ENCODE peak calls at places on chromosomes 3 and 15, in five cellular contexts. One of them, this sample, is unnamed.

GRCh38 chr15:71115567-71116351 is 488 bp downstream of the THSD4 start:
- DNase-seq in stimulated activated CD4-positive, alpha-beta T cell treated with anti-CD3 and anti-CD28 coated beads, Interleukin-4, amount 100 ng/mL, for 1 hour: no peak
- DNase-seq in left colon: peak; percentile 74
- DNase-seq in SJSA1: peak; percentile 66
- DNase-seq in foreskin fibroblast: peak; percentile 71
- DNase-seq in this sample: no peak

GRCh38 chr3:175659951-175660350 is 800.8 kb downstream of the NAALADL2 start:
- DNase-seq in left colon: no peak
- DNase-seq in stimulated activated CD4-positive, alpha-beta T cell treated with anti-CD3 and anti-CD28 coated beads, Interleukin-4, amount 100 ng/mL, for 1 hour: no peak
- DNase-seq in SJSA1: no peak
- DNase-seq in foreskin fibroblast: peak; percentile 26
- DNase-seq in this sample: no peak

GRCh38 chr3:160941885-160942494 is 163.2 kb downstream of the B3GALNT1 start:
- DNase-seq in left colon: peak; percentile 73
- DNase-seq in stimulated activated CD4-positive, alpha-beta T cell treated with anti-CD3 and anti-CD28 coated beads, Interleukin-4, amount 100 ng/mL, for 1 hour: peak; percentile 54
- DNase-seq in foreskin fibroblast: peak; percentile 84
- DNase-seq in SJSA1: peak; percentile 59
- DNase-seq in this sample: peak; percentile 58

GRCh38 chr3:169146866-169147245 is 516.7 kb downstream of the MECOM start:
- DNase-seq in SJSA1: no peak
- DNase-seq in left colon: peak; percentile 9
- DNase-seq in foreskin fibroblast: peak; percentile 44
- DNase-seq in stimulated activated CD4-positive, alpha-beta T cell treated with anti-CD3 and anti-CD28 coated beads, Interleukin-4, amount 100 ng/mL, for 1 hour: no peak
- DNase-seq in this sample: no peak

GRCh38 chr3:116886202-116886893 is 176.8 kb downstream of the TUSC7 start:
- DNase-seq in stimulated activated CD4-positive, alpha-beta T cell treated with anti-CD3 and anti-CD28 coated beads, Interleukin-4, amount 100 ng/mL, for 1 hour: no peak
- DNase-seq in foreskin fibroblast: no peak
- DNase-seq in SJSA1: no peak
- DNase-seq in left colon: no peak
- DNase-seq in this sample: no peak

GRCh38 chr3:12663311-12663935 is 494 bp downstream of the RAF1 start:
- DNase-seq in stimulated activated CD4-positive, alpha-beta T cell treated with anti-CD3 and anti-CD28 coated beads, Interleukin-4, amount 100 ng/mL, for 1 hour: peak; percentile 52
- DNase-seq in left colon: peak; percentile 62
- DNase-seq in foreskin fibroblast: peak; percentile 71
- DNase-seq in SJSA1: peak; percentile 82
- DNase-seq in this sample: no peak

GRCh38 chr3:120418446-120418845 is 32.3 kb downstream of the FSTL1 start:
- DNase-seq in foreskin fibroblast: no peak
- DNase-seq in SJSA1: no peak
- DNase-seq in left colon: no peak
- DNase-seq in stimulated activated CD4-positive, alpha-beta T cell treated with anti-CD3 and anti-CD28 coated beads, Interleukin-4, amount 100 ng/mL, for 1 hour: no peak
- DNase-seq in this sample: no peak

GRCh38 chr3:113275876-113276580 is 64.7 kb downstream of the BOC start:
- DNase-seq in left colon: no peak
- DNase-seq in SJSA1: peak; percentile 51
- DNase-seq in foreskin fibroblast: peak; percentile 67
- DNase-seq in stimulated activated CD4-positive, alpha-beta T cell treated with anti-CD3 and anti-CD28 coated beads, Interleukin-4, amount 100 ng/mL, for 1 hour: no peak
- DNase-seq in this sample: peak; percentile 42

GRCh38 chr15:96333194-96334016 is 2.9 kb downstream of the NR2F2 start:
- DNase-seq in stimulated activated CD4-positive, alpha-beta T cell treated with anti-CD3 and anti-CD28 coated beads, Interleukin-4, amount 100 ng/mL, for 1 hour: no peak
- DNase-seq in SJSA1: peak; percentile 75
- DNase-seq in foreskin fibroblast: peak; percentile 63
- DNase-seq in left colon: peak; percentile 40
- DNase-seq in this sample: no peak

GRCh38 chr3:126356373-126357298 is 572 bp downstream of the KLF15 start:
- DNase-seq in SJSA1: no peak
- DNase-seq in left colon: peak; percentile 34
- DNase-seq in foreskin fibroblast: peak; percentile 37
- DNase-seq in stimulated activated CD4-positive, alpha-beta T cell treated with anti-CD3 and anti-CD28 coated beads, Interleukin-4, amount 100 ng/mL, for 1 hour: no peak
- DNase-seq in this sample: no peak

GRCh38 chr3:193754719-193755118 is 161.7 kb downstream of the OPA1 start:
- DNase-seq in stimulated activated CD4-positive, alpha-beta T cell treated with anti-CD3 and anti-CD28 coated beads, Interleukin-4, amount 100 ng/mL, for 1 hour: no peak
- DNase-seq in SJSA1: no peak
- DNase-seq in foreskin fibroblast: no peak
- DNase-seq in left colon: no peak
- DNase-seq in this sample: no peak

This sample was measured in HS-5.